ENCODE peak calls at places on chromosomes 4 and X, in five cellular contexts. A is SK-N-SH, X is K562, C is GM12878, V is H1. F is an unnamed sample.
A peak's percentile ranks its signal among the peaks of the same experiment; 100 is the strongest.

GRCh38 chrX:25523574-25523973 is 507.8 kb upstream of the ARX start:
- DNase-seq in A (peak; percentile 37), X (no peak), C (no peak), V (peak; percentile 3), F (peak; percentile 42)

GRCh38 chrX:153473126-153473525 is 2.8 kb upstream of the HAUS7 start:
- DNase-seq in A (no peak), X (no peak), C (no peak), V (no peak), F (no peak)

GRCh38 chr4:54099287-54099958 is 540 bp upstream of the GSX2 start:
- DNase-seq in A (no peak), X (no peak), C (no peak), V (no peak), F (no peak)

GRCh38 chr4:69089388-69089787 is 6.9 kb upstream of the UGT2B7 start:
- DNase-seq in A (no peak), X (no peak), C (no peak), V (no peak), F (no peak)

GRCh38 chrX:41308884-41309655 is 24.9 kb upstream of the DDX3X start:
- DNase-seq in A (no peak), X (no peak), C (no peak), V (no peak), F (no peak)

GRCh38 chr4:124427095-124427767 is 285.3 kb downstream of the ANKRD50 start:
- DNase-seq in A (no peak), X (no peak), C (no peak), V (no peak), F (peak; percentile 4)

GRCh38 chrX:74458738-74459137 is 37.4 kb downstream of the SLC16A2 start:
- DNase-seq in A (no peak), X (no peak), C (no peak), V (no peak), F (no peak)

GRCh38 chr4:98094118-98094517 is 49.2 kb downstream of the STPG2 start:
- DNase-seq in A (no peak), X (no peak), C (no peak), V (no peak), F (no peak)

GRCh38 chr4:185920171-185920570 is 108.2 kb upstream of the SORBS2 start:
- DNase-seq in A (no peak), X (no peak), C (no peak), V (no peak), F (peak; percentile 65)

GRCh38 chrX:30874851-30875250 is 14.2 kb downstream of the TAB3 start:
- DNase-seq in A (no peak), X (no peak), C (no peak), V (no peak), F (no peak)

GRCh38 chr4:96352051-96352517 is 512.2 kb downstream of the PDHA2 start:
- DNase-seq in A (peak; percentile 16), X (no peak), C (no peak), V (no peak), F (peak; percentile 0)

GRCh38 chr4:47287735-47288134 is 175.8 kb downstream of the COMMD8 start:
- DNase-seq in A (no peak), X (no peak), C (peak; percentile 12), V (no peak), F (no peak)

GRCh38 chr4:4763815-4764202 is 95.7 kb upstream of the MSX1 start:
- DNase-seq in A (no peak), X (no peak), C (no peak), V (no peak), F (peak; percentile 25)

GRCh38 chr4:152258804-152259708 is 276.8 kb downstream of the FBXW7 start:
- DNase-seq in A (no peak), X (no peak), C (no peak), V (no peak), F (peak; percentile 13)

GRCh38 chr4:165325732-165326512 is 1.5 kb upstream of the MSMO1 start:
- DNase-seq in A (no peak), X (peak; percentile 16), C (no peak), V (no peak), F (peak; percentile 49)

GRCh38 chr4:94939791-94940530 is 182.2 kb downstream of the BMPR1B start:
- DNase-seq in A (no peak), X (no peak), C (no peak), V (no peak), F (no peak)

GRCh38 chr4:156941940-156942548 is 29.6 kb downstream of the PDGFC start:
- DNase-seq in A (no peak), X (no peak), C (no peak), V (peak; percentile 21), F (peak; percentile 98)

DNA sequence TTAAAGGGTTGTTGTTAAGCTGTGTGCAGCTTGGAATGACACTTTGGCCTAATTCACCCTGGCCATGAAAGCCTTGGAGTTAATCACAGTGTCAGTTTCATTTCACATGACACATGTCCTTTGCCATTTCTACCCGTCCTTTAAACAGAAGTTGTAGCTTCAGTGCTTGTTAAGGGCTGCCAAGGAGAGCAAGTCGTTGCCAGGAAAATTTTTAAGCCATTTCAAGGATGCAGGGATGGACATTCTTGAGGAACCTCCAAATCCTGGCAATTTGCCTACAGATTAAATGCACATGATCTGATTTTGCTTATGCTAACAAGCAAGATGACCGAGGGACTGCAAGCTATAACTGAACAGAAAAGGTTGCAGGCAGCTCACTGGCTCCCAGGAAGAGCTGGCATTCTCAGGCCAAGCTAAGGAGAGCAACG is 40.5 kb downstream of the SETD7 start:
- DNase-seq in A (no peak), X (no peak), C (no peak), V (no peak), F (no peak)
- TF ChIP-seq GABPA in A (no peak), X (no peak), C (no peak), V (no peak), F (no peak)

DNA sequence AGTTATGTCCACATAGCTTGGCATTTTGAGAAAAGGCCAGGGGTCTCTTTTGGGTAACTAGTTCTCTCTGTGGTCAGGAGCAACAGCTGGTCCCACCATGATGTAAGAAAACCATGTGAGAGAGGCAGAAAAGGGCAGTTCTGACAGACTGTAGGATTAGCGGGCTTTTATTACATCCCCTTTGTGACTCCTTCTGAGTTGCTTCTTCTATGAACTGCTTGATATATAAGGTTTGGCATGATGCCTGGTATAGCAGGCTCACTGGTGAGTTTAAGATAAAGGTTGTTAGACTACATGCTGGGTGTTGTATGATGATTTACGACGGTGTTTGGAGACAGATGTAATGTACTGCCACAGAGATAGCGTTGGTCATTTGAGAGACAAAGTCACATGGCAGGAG is 2308.1 kb upstream of the AGA start:
- DNase-seq in A (no peak), X (no peak), C (no peak), V (no peak), F (no peak)
- TF ChIP-seq RAD21 in A (no peak), X (no peak), C (no peak), V (no peak), F (no peak)

GRCh38 chr4:8272472-8273428 is 3.2 kb downstream of the HTRA3 start:
- DNase-seq in A (peak; percentile 84), X (no peak), C (no peak), V (no peak), F (no peak)
- H2AFZ ChIP-seq in A (no peak overlapping the region), X (no peak overlapping the region), C (no peak overlapping the region), V (no peak overlapping the region), F (no peak overlapping the region)

DNA sequence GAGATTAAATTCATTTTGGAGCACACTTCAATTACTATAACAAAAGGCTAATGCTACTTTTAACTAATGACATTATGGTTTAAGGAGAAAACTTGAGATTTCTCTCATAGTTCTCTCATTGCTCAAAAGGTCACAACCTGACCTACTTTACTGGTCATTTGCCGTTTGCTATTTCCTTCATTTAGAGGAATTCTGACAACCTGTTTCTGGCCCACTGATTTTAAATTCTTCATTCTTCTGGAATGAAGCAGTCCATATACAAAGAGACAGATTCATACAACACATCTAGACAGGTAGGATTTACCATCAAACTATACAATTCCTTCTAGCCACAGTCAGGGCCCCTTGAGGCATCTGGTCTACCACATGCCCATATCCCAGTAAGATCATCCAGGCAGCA is 14.2 kb downstream of the RNF150 start:
- DNase-seq in A (no peak), X (no peak), C (no peak), V (no peak), F (no peak)
- TF ChIP-seq GABPA in A (no peak), X (no peak), C (no peak), V (no peak), F (no peak)

F was measured in HepG2.